ENCODE peak calls at places on chromosomes 3 and 15, in five cellular contexts. M, L, J, W and O are unnamed samples.

GRCh38 chr15:35671197-35671596 is 125.2 kb upstream of the DPH6 start:
- DNase-seq in W (no peak), L (no peak), J (no peak), M (no peak), O (no peak)

GRCh38 chr3:190169877-190170276 is 49.2 kb upstream of the P3H2 start:
- DNase-seq in L (no peak), M (no peak), W (peak), J (no peak), O (no peak)

GRCh38 chr3:52532838-52533622 is 627 bp downstream of the NT5DC2 start:
- DNase-seq in L (peak), J (no peak), W (peak), M (peak), O (peak)

GRCh38 chr15:42137461-42138261 is 18.8 kb downstream of the PLA2G4F start:
- DNase-seq in W (peak), L (peak), J (no peak), M (peak), O (peak)

GRCh38 chr3:130850846-130851245 is 43.0 kb upstream of the ATP2C1 start:
- DNase-seq in W (no peak), J (no peak), L (no peak), M (no peak), O (no peak)

GRCh38 chr15:58387130-58387529 is 44.7 kb upstream of the LIPC start:
- DNase-seq in W (no peak), M (no peak), L (no peak), J (no peak), O (no peak)

GRCh38 chr15:49083471-49084284 is 37.4 kb upstream of the SECISBP2L start:
- DNase-seq in M (no peak), W (no peak), L (no peak), J (no peak), O (no peak)

GRCh38 chr3:123066896-123067688 is at the start of gene PDIA5:
- DNase-seq in J (no peak), L (peak), W (peak), M (peak), O (peak)

GRCh38 chr15:25643120-25643519 is 204.3 kb upstream of the UBE3A start:
- DNase-seq in L (no peak), J (no peak), M (no peak), W (no peak), O (no peak)

GRCh38 chr3:135918600-135918999 is 46.9 kb upstream of the PPP2R3A start:
- DNase-seq in W (no peak), L (no peak), M (no peak), J (no peak), O (no peak)

GRCh38 chr3:194407423-194407822 is 8.4 kb upstream of the GP5 start:
- DNase-seq in L (peak), J (no peak), W (no peak), M (peak), O (no peak)

GRCh38 chr3:41204369-41204768 is 5.1 kb downstream of the CTNNB1 start:
- DNase-seq in L (no peak), J (no peak), M (no peak), W (no peak), O (no peak)

GRCh38 chr15:70098461-70099166 is 897 bp upstream of the TLE3 start:
- DNase-seq in M (peak), L (peak), J (no peak), W (no peak), O (no peak)

GRCh38 chr15:100284191-100284590 is 57.6 kb downstream of the ADAMTS17 start:
- DNase-seq in M (no peak), J (no peak), L (no peak), W (no peak), O (no peak)

GRCh38 chr3:13021141-13021933 is 51.9 kb downstream of the IQSEC1 start:
- DNase-seq in L (no peak), W (peak), M (peak), J (no peak), O (peak)

GRCh38 chr3:56985460-56986327 is 74.8 kb upstream of the SPATA12 start:
- DNase-seq in M (no peak), L (peak), J (no peak), W (no peak), O (no peak)

GRCh38 chr15:99439524-99439835 is 126.3 kb upstream of the MEF2A start:
- DNase-seq in M (no peak), W (peak), J (no peak), L (peak), O (no peak)

GRCh38 chr3:195156286-195156890 is 114.6 kb downstream of the XXYLT1 start:
- DNase-seq in L (no peak), W (no peak), M (no peak), J (no peak), O (no peak)

GRCh38 chr3:23377928-23378672 is 175.0 kb downstream of the UBE2E2 start:
- DNase-seq in M (no peak), J (no peak), L (no peak), W (no peak), O (no peak)

GRCh38 chr15:40002295-40002694 is 36.7 kb downstream of the SRP14 start:
- DNase-seq in L (no peak), W (no peak), M (no peak), J (no peak), O (no peak)